ENCODE peak calls at places on chromosomes 7 and 10, in five cellular contexts. One of them, this sample, is unnamed.

GRCh38 chr7:117951711-117952280 is 78.6 kb upstream of the CTTNBP2 start:
- DNase-seq in brain microvascular endothelial cell: no peak
- DNase-seq in stomach: no peak
- DNase-seq in thoracic aorta: no peak
- DNase-seq in A549: no peak
- DNase-seq in this sample: no peak

GRCh38 chr10:132294561-132295320 is 13.0 kb downstream of the STK32C start:
- DNase-seq in brain microvascular endothelial cell: no peak
- DNase-seq in stomach: no peak
- DNase-seq in thoracic aorta: no peak
- DNase-seq in A549: no peak
- DNase-seq in this sample: no peak

GRCh38 chr7:28573059-28573553 is 160.8 kb downstream of the CREB5 start:
- DNase-seq in brain microvascular endothelial cell: peak
- DNase-seq in stomach: peak
- DNase-seq in thoracic aorta: no peak
- DNase-seq in A549: no peak
- DNase-seq in this sample: no peak

GRCh38 chr7:131600578-131600977 is 44.1 kb upstream of the PODXL start:
- DNase-seq in brain microvascular endothelial cell: peak
- DNase-seq in stomach: no peak
- DNase-seq in thoracic aorta: no peak
- DNase-seq in A549: peak
- DNase-seq in this sample: no peak

GRCh38 chr10:73648252-73648651 is 7.0 kb upstream of the MYOZ1 start:
- DNase-seq in brain microvascular endothelial cell: no peak
- DNase-seq in stomach: no peak
- DNase-seq in thoracic aorta: no peak
- DNase-seq in A549: no peak
- DNase-seq in this sample: no peak

GRCh38 chr10:58399410-58399809 is 14.2 kb downstream of the TFAM start:
- DNase-seq in brain microvascular endothelial cell: no peak
- DNase-seq in stomach: no peak
- DNase-seq in thoracic aorta: no peak
- DNase-seq in A549: no peak
- DNase-seq in this sample: no peak

GRCh38 chr10:90858489-90858968 is 690 bp upstream of the HTR7 start:
- DNase-seq in brain microvascular endothelial cell: no peak
- DNase-seq in stomach: no peak
- DNase-seq in thoracic aorta: no peak
- DNase-seq in A549: no peak
- DNase-seq in this sample: no peak

GRCh38 chr7:70299447-70299807 is 701.2 kb downstream of the AUTS2 start:
- DNase-seq in brain microvascular endothelial cell: no peak
- DNase-seq in stomach: no peak
- DNase-seq in thoracic aorta: no peak
- DNase-seq in A549: no peak
- DNase-seq in this sample: no peak

GRCh38 chr10:73848821-73849489 is 25.4 kb downstream of the CAMK2G start:
- DNase-seq in brain microvascular endothelial cell: peak
- DNase-seq in stomach: peak
- DNase-seq in thoracic aorta: peak
- DNase-seq in A549: peak
- DNase-seq in this sample: peak

GRCh38 chr10:130756651-130757050 is 554.9 kb downstream of the TCERG1L start:
- DNase-seq in brain microvascular endothelial cell: no peak
- DNase-seq in stomach: no peak
- DNase-seq in thoracic aorta: no peak
- DNase-seq in A549: no peak
- DNase-seq in this sample: peak

GRCh38 chr7:94514140-94514889 is 4.7 kb downstream of the CASD1 start:
- DNase-seq in brain microvascular endothelial cell: no peak
- DNase-seq in stomach: no peak
- DNase-seq in thoracic aorta: no peak
- DNase-seq in A549: no peak
- DNase-seq in this sample: no peak

GRCh38 chr10:35635576-35635975 is 6.5 kb downstream of the FZD8 start:
- DNase-seq in brain microvascular endothelial cell: peak
- DNase-seq in stomach: no peak
- DNase-seq in thoracic aorta: no peak
- DNase-seq in A549: peak
- DNase-seq in this sample: peak

GRCh38 chr10:3774814-3775670 is 10.0 kb downstream of the KLF6 start:
- DNase-seq in brain microvascular endothelial cell: peak
- DNase-seq in stomach: no peak
- DNase-seq in thoracic aorta: peak
- DNase-seq in A549: peak
- DNase-seq in this sample: peak

GRCh38 chr10:124239134-124239533 is 145.7 kb upstream of the CHST15 start:
- DNase-seq in brain microvascular endothelial cell: no peak
- DNase-seq in stomach: no peak
- DNase-seq in thoracic aorta: no peak
- DNase-seq in A549: no peak
- DNase-seq in this sample: peak

GRCh38 chr7:157544980-157545680 is 208.3 kb downstream of the DNAJB6 start:
- DNase-seq in brain microvascular endothelial cell: no peak
- DNase-seq in stomach: no peak
- DNase-seq in thoracic aorta: no peak
- DNase-seq in A549: no peak
- DNase-seq in this sample: no peak

GRCh38 chr10:16809074-16809718 is 8.0 kb downstream of the RSU1 start:
- DNase-seq in brain microvascular endothelial cell: peak
- DNase-seq in stomach: peak
- DNase-seq in thoracic aorta: no peak
- DNase-seq in A549: peak
- DNase-seq in this sample: no peak

GRCh38 chr7:31083205-31083801 is 31.2 kb downstream of the ADCYAP1R1 start:
- DNase-seq in brain microvascular endothelial cell: no peak
- DNase-seq in stomach: no peak
- DNase-seq in thoracic aorta: no peak
- DNase-seq in A549: no peak
- DNase-seq in this sample: no peak

GRCh38 chr7:99380032-99380822 is 5.7 kb downstream of the ARPC1B start:
- DNase-seq in brain microvascular endothelial cell: peak
- DNase-seq in stomach: no peak
- DNase-seq in thoracic aorta: no peak
- DNase-seq in A549: no peak
- DNase-seq in this sample: no peak

GRCh38 chr10:129494176-129494575 is 27.1 kb downstream of the MGMT start:
- DNase-seq in brain microvascular endothelial cell: no peak
- DNase-seq in stomach: no peak
- DNase-seq in thoracic aorta: no peak
- DNase-seq in A549: no peak
- DNase-seq in this sample: no peak

GRCh38 chr10:562142-562541 is 127.3 kb downstream of the DIP2C start:
- DNase-seq in brain microvascular endothelial cell: no peak
- DNase-seq in stomach: no peak
- DNase-seq in thoracic aorta: no peak
- DNase-seq in A549: no peak
- DNase-seq in this sample: no peak

GRCh38 chr7:2003931-2004812 is 228.6 kb downstream of the MAD1L1 start:
- DNase-seq in brain microvascular endothelial cell: no peak
- DNase-seq in stomach: no peak
- DNase-seq in thoracic aorta: no peak
- DNase-seq in A549: no peak
- DNase-seq in this sample: no peak

GRCh38 chr7:98240961-98241673 is 10.9 kb downstream of the TECPR1 start:
- DNase-seq in brain microvascular endothelial cell: peak
- DNase-seq in stomach: peak
- DNase-seq in thoracic aorta: no peak
- DNase-seq in A549: peak
- DNase-seq in this sample: no peak

GRCh38 chr7:43960933-43961332 is 34.7 kb downstream of the UBE2D4 start:
- DNase-seq in brain microvascular endothelial cell: no peak
- DNase-seq in stomach: no peak
- DNase-seq in thoracic aorta: no peak
- DNase-seq in A549: no peak
- DNase-seq in this sample: no peak

GRCh38 chr7:76069238-76069638 is 21.3 kb downstream of the MDH2 start:
- DNase-seq in brain microvascular endothelial cell: peak
- DNase-seq in stomach: peak
- DNase-seq in thoracic aorta: no peak
- DNase-seq in A549: peak
- DNase-seq in this sample: no peak

GRCh38 chr7:150340875-150341262 is 560 bp downstream of the RARRES2 start:
- DNase-seq in brain microvascular endothelial cell: no peak
- DNase-seq in stomach: no peak
- DNase-seq in thoracic aorta: no peak
- DNase-seq in A549: no peak
- DNase-seq in this sample: no peak

GRCh38 chr7:123351506-123352225 is 151.9 kb upstream of the SLC13A1 start:
- DNase-seq in brain microvascular endothelial cell: no peak
- DNase-seq in stomach: no peak
- DNase-seq in thoracic aorta: no peak
- DNase-seq in A549: no peak
- DNase-seq in this sample: no peak

GRCh38 chr10:69772933-69773704 is 28.6 kb upstream of the COL13A1 start:
- DNase-seq in brain microvascular endothelial cell: no peak
- DNase-seq in stomach: no peak
- DNase-seq in thoracic aorta: no peak
- DNase-seq in A549: no peak
- DNase-seq in this sample: no peak

GRCh38 chr7:34236839-34237492 is 331.6 kb downstream of the BMPER start:
- DNase-seq in brain microvascular endothelial cell: no peak
- DNase-seq in stomach: no peak
- DNase-seq in thoracic aorta: no peak
- DNase-seq in A549: no peak
- DNase-seq in this sample: no peak

GRCh38 chr10:80460399-80461207 is 6.5 kb downstream of the TSPAN14 start:
- DNase-seq in brain microvascular endothelial cell: no peak
- DNase-seq in stomach: peak
- DNase-seq in thoracic aorta: no peak
- DNase-seq in A549: no peak
- DNase-seq in this sample: no peak

GRCh38 chr10:80462986-80463741 is 9.1 kb downstream of the TSPAN14 start:
- DNase-seq in brain microvascular endothelial cell: no peak
- DNase-seq in stomach: no peak
- DNase-seq in thoracic aorta: no peak
- DNase-seq in A549: no peak
- DNase-seq in this sample: no peak

GRCh38 chr10:80461208-80462183 is 7.4 kb downstream of the TSPAN14 start:
- DNase-seq in brain microvascular endothelial cell: no peak
- DNase-seq in stomach: no peak
- DNase-seq in thoracic aorta: no peak
- DNase-seq in A549: no peak
- DNase-seq in this sample: no peak

GRCh38 chr10:80463868-80464267 is 9.8 kb downstream of the TSPAN14 start:
- DNase-seq in brain microvascular endothelial cell: no peak
- DNase-seq in stomach: no peak
- DNase-seq in thoracic aorta: no peak
- DNase-seq in A549: no peak
- DNase-seq in this sample: no peak

DNA sequence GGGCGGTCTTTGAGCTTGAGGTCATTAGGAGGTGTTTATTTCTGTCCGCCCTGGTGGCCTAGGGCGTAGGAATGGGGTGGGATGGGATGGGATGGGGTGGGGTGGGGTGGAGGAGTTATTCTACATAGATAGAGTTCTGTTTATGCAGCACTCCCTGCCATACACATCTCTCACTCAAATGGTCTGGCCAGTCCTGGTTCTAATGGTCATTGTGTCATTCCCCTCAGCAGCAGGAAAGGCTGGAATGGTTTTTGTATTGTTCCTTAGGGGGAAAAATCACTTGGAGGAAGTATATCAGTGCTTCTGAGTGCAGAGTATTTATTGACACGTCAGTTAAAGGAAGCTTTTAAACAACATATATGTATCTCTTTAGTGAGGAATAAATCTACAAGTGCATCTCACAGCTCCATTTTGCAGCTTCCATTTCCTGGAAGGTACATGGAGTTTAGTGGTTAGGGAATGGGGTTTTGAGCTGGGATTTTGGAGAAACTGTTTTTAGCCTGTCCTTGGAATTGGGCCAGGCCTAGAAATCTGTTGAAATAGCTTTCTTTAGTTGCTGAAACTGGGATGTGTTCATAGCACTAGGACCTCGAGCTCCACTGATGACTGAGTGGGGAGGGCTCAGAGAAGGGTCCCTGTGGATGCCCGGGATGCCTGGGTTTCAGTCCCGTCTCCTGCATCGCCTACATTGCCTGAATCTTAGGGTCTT is 8.3 kb downstream of the TSPAN14 start:
- DNase-seq in brain microvascular endothelial cell: no peak
- DNase-seq in stomach: no peak
- DNase-seq in thoracic aorta: no peak
- DNase-seq in A549: no peak
- DNase-seq in this sample: no peak
- H3K27ac ChIP-seq in brain microvascular endothelial cell: peak
- H3K27ac ChIP-seq in stomach: peak
- H3K27ac ChIP-seq in thoracic aorta: no peak
- H3K27ac ChIP-seq in A549: peak
- H3K27ac ChIP-seq in this sample: peak

DNA sequence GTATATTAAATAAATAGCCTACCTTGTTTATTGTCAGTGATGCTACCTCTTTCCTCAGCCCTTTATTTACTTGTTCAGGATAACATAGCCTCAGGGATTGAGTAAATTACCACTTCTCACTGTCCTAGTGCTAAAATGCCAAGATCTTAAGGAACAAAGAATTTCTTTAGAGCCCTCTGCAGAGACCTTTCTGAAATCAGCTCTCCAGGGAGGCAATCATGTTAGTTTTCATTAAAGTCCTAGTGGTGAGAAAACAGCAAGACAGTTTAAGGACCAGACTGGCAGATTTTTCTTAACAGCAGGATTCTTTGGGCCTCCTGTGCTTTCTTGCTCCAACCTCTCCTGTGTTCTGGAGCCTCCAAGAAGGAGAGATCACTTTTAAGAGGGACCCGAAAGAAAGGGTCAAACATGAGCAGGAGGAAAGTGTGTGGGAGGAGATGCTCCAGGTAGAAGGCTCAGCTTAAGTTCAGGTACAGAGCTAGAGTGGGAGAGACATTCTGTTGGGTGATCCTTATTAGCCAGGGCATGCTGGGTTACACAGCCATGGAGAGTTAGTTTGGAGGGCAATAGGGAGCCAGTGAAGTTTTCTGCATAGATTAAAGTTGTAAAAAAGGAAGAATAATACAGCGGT is 1.2 kb upstream of the PLCE1 start:
- DNase-seq in brain microvascular endothelial cell: no peak
- DNase-seq in stomach: no peak
- DNase-seq in thoracic aorta: no peak
- DNase-seq in A549: peak
- DNase-seq in this sample: no peak
- TF ChIP-seq CTCF in brain microvascular endothelial cell: peak
- TF ChIP-seq CTCF in stomach: no peak
- TF ChIP-seq CTCF in thoracic aorta: peak
- TF ChIP-seq CTCF in A549: no peak
- TF ChIP-seq CTCF in this sample: no peak

GRCh38 chr7:85052056-85052737 is 134.7 kb downstream of the SEMA3D start:
- DNase-seq in brain microvascular endothelial cell: no peak
- DNase-seq in stomach: no peak
- DNase-seq in thoracic aorta: no peak
- DNase-seq in A549: no peak
- DNase-seq in this sample: no peak
- H3K4me3 ChIP-seq in brain microvascular endothelial cell: no peak
- H3K4me3 ChIP-seq in stomach: no peak
- H3K4me3 ChIP-seq in thoracic aorta: no peak
- H3K4me3 ChIP-seq in A549: no peak
- H3K4me3 ChIP-seq in this sample: no peak

GRCh38 chr7:47581821-47582747 is at the start of gene TNS3:
- DNase-seq in brain microvascular endothelial cell: no peak
- DNase-seq in stomach: peak
- DNase-seq in thoracic aorta: no peak
- DNase-seq in A549: peak
- DNase-seq in this sample: no peak
- H3K27ac ChIP-seq in brain microvascular endothelial cell: peak
- H3K27ac ChIP-seq in stomach: peak
- H3K27ac ChIP-seq in thoracic aorta: peak
- H3K27ac ChIP-seq in A549: peak
- H3K27ac ChIP-seq in this sample: peak

GRCh38 chr7:27269455-27269854 is 26.9 kb downstream of the EVX1 start:
- DNase-seq in brain microvascular endothelial cell: no peak
- DNase-seq in stomach: no peak
- DNase-seq in thoracic aorta: no peak
- DNase-seq in A549: peak
- DNase-seq in this sample: no peak
- TF ChIP-seq CTCF in brain microvascular endothelial cell: no peak
- TF ChIP-seq CTCF in stomach: no peak
- TF ChIP-seq CTCF in thoracic aorta: no peak
- TF ChIP-seq CTCF in A549: no peak
- TF ChIP-seq CTCF in this sample: no peak